ENCODE peak calls at places on chromosome 1, in ten cellular contexts. Y is stromal cell of bone marrow; K is NCI-H446; T is hypothalamus; V is ovary; X is activated CD4-positive, alpha-beta T cell treated with anti-CD3 and anti-CD28 coated beads for 4 hours; Z is cardiac septum; F is activated T-cell treated with anti-CD3 and anti-CD28 coated beads, Interleukin-2, amount 50 U/mL, for 48 hours; E is astrocyte of the spinal cord; I is DMS53. D is an unnamed sample.
A peak's percentile ranks its signal among the peaks of the same experiment; 100 is the strongest.

GRCh38 chr1:171935086-171935485 is 93.8 kb downstream of the DNM3 start:
- DNase-seq in I (no peak), K (no peak), Z (no peak), F (no peak), X (no peak), V (no peak), T (no peak), Y (no peak), E (no peak), D (no peak)

GRCh38 chr1:224070521-224070920 is 43.4 kb upstream of the FBXO28 start:
- DNase-seq in I (no peak), F (no peak), E (no peak), Y (no peak), V (no peak), X (no peak), K (no peak), Z (no peak), T (no peak), D (no peak)

GRCh38 chr1:27884182-27884954 is 12.0 kb downstream of the THEMIS2 start:
- DNase-seq in I (no peak), T (no peak), E (no peak), X (no peak), Z (no peak), V (no peak), F (peak; percentile 44), Y (no peak), K (no peak), D (no peak)

GRCh38 chr1:47720100-47720499 is 277.1 kb downstream of the TRABD2B start:
- DNase-seq in F (no peak), E (no peak), Y (no peak), T (no peak), V (no peak), Z (no peak), X (no peak), K (no peak), I (no peak), D (no peak)

GRCh38 chr1:18682375-18682774 is 51.7 kb downstream of the PAX7 start:
- DNase-seq in I (no peak), Y (no peak), E (no peak), V (no peak), T (no peak), K (no peak), Z (no peak), F (no peak), X (no peak), D (no peak)

GRCh38 chr1:160954158-160955104 is at the start of gene ITLN2:
- DNase-seq in E (peak; percentile 6), I (peak; percentile 83), V (no peak), X (peak; percentile 25), T (no peak), K (peak; percentile 10), Z (no peak), F (peak; percentile 61), Y (peak; percentile 6), D (no peak)

GRCh38 chr1:206471415-206471801 is 1.1 kb downstream of the IKBKE start:
- DNase-seq in I (no peak), F (peak; percentile 53), Y (no peak), V (no peak), Z (no peak), E (no peak), T (no peak), K (no peak), X (no peak), D (no peak)

GRCh38 chr1:152162826-152163463 is 3.9 kb upstream of the RPTN start:
- DNase-seq in T (no peak), X (no peak), Y (peak; percentile 85), Z (no peak), V (no peak), I (peak; percentile 26), E (peak; percentile 82), K (no peak), F (no peak), D (peak; percentile 65)

GRCh38 chr1:174358786-174359453 is 88.8 kb upstream of the GPR52 start:
- DNase-seq in V (no peak), Z (no peak), X (no peak), E (peak; percentile 2), I (no peak), F (no peak), K (peak; percentile 85), Y (no peak), T (no peak), D (no peak)

GRCh38 chr1:153649137-153649866 is 9.2 kb upstream of the SNAPIN start:
- DNase-seq in Z (peak; percentile 71), X (no peak), T (no peak), I (peak; percentile 73), E (no peak), Y (no peak), K (no peak), F (no peak), V (no peak), D (no peak)

GRCh38 chr1:17696417-17697301 is 58.5 kb upstream of the ACTL8 start:
- DNase-seq in V (peak; percentile 66), I (peak; percentile 27), T (peak; percentile 7), Y (peak; percentile 25), F (no peak), Z (no peak), K (peak; percentile 57), X (no peak), E (peak; percentile 74), D (peak; percentile 63)

D was measured in brain microvascular endothelial cell.